ENCODE peak calls at places on chromosomes 12 and 14, in ten cellular contexts. One of them, this sample, is unnamed. For H3K4me1, the result is how much of the 10 kb centered on the place peaks cover.

GRCh38 chr12:122917508-122918227 is 21.7 kb upstream of the VPS37B start:
- DNase-seq in foreskin keratinocyte: peak
- DNase-seq in adrenal gland: peak
- DNase-seq in IMR-90: peak
- DNase-seq in heart right ventricle: peak
- DNase-seq in tibial nerve: no peak
- DNase-seq in CD4-positive, CD25-positive, alpha-beta regulatory T cell: no peak
- DNase-seq in mesenchymal stem cell: peak
- DNase-seq in Karpas-422: no peak
- DNase-seq in lower lobe of right lung: peak
- DNase-seq in this sample: no peak

GRCh38 chr12:15276088-15276698 is 46.1 kb upstream of the PTPRO start:
- DNase-seq in foreskin keratinocyte: peak
- DNase-seq in adrenal gland: peak
- DNase-seq in IMR-90: peak
- DNase-seq in heart right ventricle: peak
- DNase-seq in tibial nerve: no peak
- DNase-seq in CD4-positive, CD25-positive, alpha-beta regulatory T cell: no peak
- DNase-seq in mesenchymal stem cell: peak
- DNase-seq in Karpas-422: peak
- DNase-seq in lower lobe of right lung: no peak
- DNase-seq in this sample: no peak

GRCh38 chr14:104758981-104759975 is 6.3 kb downstream of the SIVA1 start:
- DNase-seq in foreskin keratinocyte: no peak
- DNase-seq in adrenal gland: no peak
- DNase-seq in IMR-90: no peak
- DNase-seq in heart right ventricle: no peak
- DNase-seq in tibial nerve: no peak
- DNase-seq in CD4-positive, CD25-positive, alpha-beta regulatory T cell: no peak
- DNase-seq in mesenchymal stem cell: no peak
- DNase-seq in Karpas-422: no peak
- DNase-seq in lower lobe of right lung: no peak
- DNase-seq in this sample: no peak

GRCh38 chr12:30450872-30451271 is 244.8 kb downstream of the IPO8 start:
- DNase-seq in foreskin keratinocyte: peak
- DNase-seq in adrenal gland: no peak
- DNase-seq in IMR-90: no peak
- DNase-seq in heart right ventricle: no peak
- DNase-seq in tibial nerve: no peak
- DNase-seq in CD4-positive, CD25-positive, alpha-beta regulatory T cell: no peak
- DNase-seq in mesenchymal stem cell: peak
- DNase-seq in Karpas-422: no peak
- DNase-seq in lower lobe of right lung: no peak
- DNase-seq in this sample: no peak

GRCh38 chr14:77980475-77981321 is 180.8 kb downstream of the ADCK1 start:
- DNase-seq in foreskin keratinocyte: peak
- DNase-seq in adrenal gland: peak
- DNase-seq in IMR-90: no peak
- DNase-seq in heart right ventricle: no peak
- DNase-seq in tibial nerve: no peak
- DNase-seq in CD4-positive, CD25-positive, alpha-beta regulatory T cell: no peak
- DNase-seq in mesenchymal stem cell: no peak
- DNase-seq in Karpas-422: no peak
- DNase-seq in lower lobe of right lung: peak
- DNase-seq in this sample: no peak

GRCh38 chr14:68694516-68695235 is 98.2 kb downstream of the ZFP36L1 start:
- DNase-seq in foreskin keratinocyte: peak
- DNase-seq in adrenal gland: no peak
- DNase-seq in IMR-90: peak
- DNase-seq in heart right ventricle: no peak
- DNase-seq in tibial nerve: no peak
- DNase-seq in CD4-positive, CD25-positive, alpha-beta regulatory T cell: no peak
- DNase-seq in mesenchymal stem cell: no peak
- DNase-seq in Karpas-422: no peak
- DNase-seq in lower lobe of right lung: no peak
- DNase-seq in this sample: no peak

GRCh38 chr14:72904840-72905561 is 11.1 kb upstream of the DPF3 start:
- DNase-seq in foreskin keratinocyte: peak
- DNase-seq in adrenal gland: peak
- DNase-seq in IMR-90: peak
- DNase-seq in heart right ventricle: peak
- DNase-seq in tibial nerve: peak
- DNase-seq in CD4-positive, CD25-positive, alpha-beta regulatory T cell: peak
- DNase-seq in mesenchymal stem cell: peak
- DNase-seq in Karpas-422: peak
- DNase-seq in lower lobe of right lung: peak
- DNase-seq in this sample: no peak

GRCh38 chr14:79369359-79370332 is 841.7 kb downstream of the DIO2 start:
- DNase-seq in foreskin keratinocyte: peak
- DNase-seq in adrenal gland: no peak
- DNase-seq in IMR-90: peak
- DNase-seq in heart right ventricle: no peak
- DNase-seq in tibial nerve: no peak
- DNase-seq in CD4-positive, CD25-positive, alpha-beta regulatory T cell: no peak
- DNase-seq in mesenchymal stem cell: peak
- DNase-seq in Karpas-422: no peak
- DNase-seq in lower lobe of right lung: no peak
- DNase-seq in this sample: no peak

GRCh38 chr12:89634508-89634907 is 74.1 kb downstream of the ATP2B1 start:
- DNase-seq in foreskin keratinocyte: no peak
- DNase-seq in adrenal gland: no peak
- DNase-seq in IMR-90: no peak
- DNase-seq in heart right ventricle: no peak
- DNase-seq in tibial nerve: no peak
- DNase-seq in CD4-positive, CD25-positive, alpha-beta regulatory T cell: no peak
- DNase-seq in mesenchymal stem cell: no peak
- DNase-seq in Karpas-422: no peak
- DNase-seq in lower lobe of right lung: no peak
- DNase-seq in this sample: no peak

GRCh38 chr12:104462931-104463339 is 6.2 kb downstream of the CHST11 start:
- DNase-seq in foreskin keratinocyte: no peak
- DNase-seq in adrenal gland: no peak
- DNase-seq in IMR-90: no peak
- DNase-seq in heart right ventricle: no peak
- DNase-seq in tibial nerve: no peak
- DNase-seq in CD4-positive, CD25-positive, alpha-beta regulatory T cell: peak
- DNase-seq in mesenchymal stem cell: peak
- DNase-seq in Karpas-422: no peak
- DNase-seq in lower lobe of right lung: no peak
- DNase-seq in this sample: no peak

GRCh38 chr12:13179159-13180074 is 17.1 kb upstream of the EMP1 start:
- DNase-seq in foreskin keratinocyte: peak
- DNase-seq in adrenal gland: peak
- DNase-seq in IMR-90: peak
- DNase-seq in heart right ventricle: no peak
- DNase-seq in tibial nerve: no peak
- DNase-seq in CD4-positive, CD25-positive, alpha-beta regulatory T cell: peak
- DNase-seq in mesenchymal stem cell: peak
- DNase-seq in Karpas-422: peak
- DNase-seq in lower lobe of right lung: peak
- DNase-seq in this sample: no peak

GRCh38 chr14:28609228-28609828 is 157.3 kb upstream of the FOXG1 start:
- DNase-seq in foreskin keratinocyte: peak
- DNase-seq in adrenal gland: peak
- DNase-seq in IMR-90: peak
- DNase-seq in heart right ventricle: peak
- DNase-seq in tibial nerve: peak
- DNase-seq in CD4-positive, CD25-positive, alpha-beta regulatory T cell: no peak
- DNase-seq in mesenchymal stem cell: peak
- DNase-seq in Karpas-422: peak
- DNase-seq in lower lobe of right lung: peak
- DNase-seq in this sample: no peak

GRCh38 chr12:87687362-87687761 is 341.8 kb downstream of the C12orf50 start:
- DNase-seq in foreskin keratinocyte: no peak
- DNase-seq in adrenal gland: peak
- DNase-seq in IMR-90: peak
- DNase-seq in heart right ventricle: no peak
- DNase-seq in tibial nerve: no peak
- DNase-seq in CD4-positive, CD25-positive, alpha-beta regulatory T cell: no peak
- DNase-seq in mesenchymal stem cell: peak
- DNase-seq in Karpas-422: no peak
- DNase-seq in lower lobe of right lung: no peak
- DNase-seq in this sample: no peak

GRCh38 chr14:68807148-68807600 is 14.3 kb upstream of the ZFP36L1 start:
- DNase-seq in foreskin keratinocyte: no peak
- DNase-seq in adrenal gland: peak
- DNase-seq in IMR-90: peak
- DNase-seq in heart right ventricle: peak
- DNase-seq in tibial nerve: no peak
- DNase-seq in CD4-positive, CD25-positive, alpha-beta regulatory T cell: no peak
- DNase-seq in mesenchymal stem cell: peak
- DNase-seq in Karpas-422: peak
- DNase-seq in lower lobe of right lung: peak
- DNase-seq in this sample: no peak

GRCh38 chr12:53193953-53194716 is 12.9 kb downstream of the ITGB7 start:
- DNase-seq in foreskin keratinocyte: no peak
- DNase-seq in adrenal gland: no peak
- DNase-seq in IMR-90: no peak
- DNase-seq in heart right ventricle: no peak
- DNase-seq in tibial nerve: no peak
- DNase-seq in CD4-positive, CD25-positive, alpha-beta regulatory T cell: no peak
- DNase-seq in mesenchymal stem cell: no peak
- DNase-seq in Karpas-422: no peak
- DNase-seq in lower lobe of right lung: no peak
- DNase-seq in this sample: no peak

DNA sequence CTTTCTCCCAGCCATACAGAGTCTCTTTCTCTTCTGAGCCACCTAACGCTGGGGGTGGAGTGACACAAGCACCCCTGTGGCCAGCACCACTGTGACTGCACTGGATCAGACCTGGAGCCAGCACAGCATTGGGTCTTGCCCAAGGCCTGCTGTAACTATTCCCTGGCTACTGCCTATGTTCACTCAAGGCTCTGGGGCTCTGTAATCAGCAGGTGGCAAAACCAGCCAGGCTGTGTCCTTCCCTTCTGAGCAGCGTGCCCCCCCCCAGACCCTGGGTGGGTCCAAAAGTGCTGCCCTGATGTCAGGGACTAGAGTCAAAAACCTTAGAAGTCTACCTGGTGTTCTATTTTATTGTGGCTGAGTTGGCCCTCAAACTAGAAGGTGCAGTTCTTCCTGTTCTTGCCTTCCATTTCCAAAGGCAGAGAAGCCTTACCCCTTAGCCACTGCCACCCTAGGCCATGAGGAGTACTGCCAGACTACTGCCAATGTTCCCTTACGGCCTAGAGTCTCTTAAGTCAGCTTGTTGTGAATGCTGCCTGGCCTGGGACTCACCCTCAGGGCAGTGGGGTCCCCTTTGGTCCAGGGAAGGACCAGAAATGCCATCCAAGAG is 49.9 kb downstream of the PELI2 start:
- DNase-seq in foreskin keratinocyte: no peak
- DNase-seq in adrenal gland: no peak
- DNase-seq in IMR-90: no peak
- DNase-seq in heart right ventricle: no peak
- DNase-seq in tibial nerve: no peak
- DNase-seq in CD4-positive, CD25-positive, alpha-beta regulatory T cell: no peak
- DNase-seq in mesenchymal stem cell: no peak
- DNase-seq in Karpas-422: no peak
- DNase-seq in lower lobe of right lung: no peak
- DNase-seq in this sample: no peak
- H3K4me1 ChIP-seq in foreskin keratinocyte: under half
- H3K4me1 ChIP-seq in adrenal gland: under half
- H3K4me1 ChIP-seq in IMR-90: under half
- H3K4me1 ChIP-seq in heart right ventricle: under half
- H3K4me1 ChIP-seq in tibial nerve: under half
- H3K4me1 ChIP-seq in CD4-positive, CD25-positive, alpha-beta regulatory T cell: under half
- H3K4me1 ChIP-seq in mesenchymal stem cell: under half
- H3K4me1 ChIP-seq in Karpas-422: under half
- H3K4me1 ChIP-seq in lower lobe of right lung: under half
- H3K4me1 ChIP-seq in this sample: under half

GRCh38 chr12:28781671-28782652 is 367.1 kb upstream of the FAR2 start:
- DNase-seq in foreskin keratinocyte: no peak
- DNase-seq in adrenal gland: no peak
- DNase-seq in IMR-90: no peak
- DNase-seq in heart right ventricle: peak
- DNase-seq in tibial nerve: no peak
- DNase-seq in CD4-positive, CD25-positive, alpha-beta regulatory T cell: no peak
- DNase-seq in mesenchymal stem cell: no peak
- DNase-seq in Karpas-422: no peak
- DNase-seq in lower lobe of right lung: no peak
- DNase-seq in this sample: no peak
- H3K27ac ChIP-seq in foreskin keratinocyte: no peak
- H3K27ac ChIP-seq in adrenal gland: no peak
- H3K27ac ChIP-seq in IMR-90: no peak
- H3K27ac ChIP-seq in heart right ventricle: no peak
- H3K27ac ChIP-seq in tibial nerve: no peak
- H3K27ac ChIP-seq in CD4-positive, CD25-positive, alpha-beta regulatory T cell: no peak
- H3K27ac ChIP-seq in mesenchymal stem cell: no peak
- H3K27ac ChIP-seq in Karpas-422: no peak
- H3K27ac ChIP-seq in lower lobe of right lung: peak
- H3K27ac ChIP-seq in this sample: no peak

GRCh38 chr12:64205542-64205941 is 16.6 kb downstream of the KICS2 start:
- DNase-seq in foreskin keratinocyte: no peak
- DNase-seq in adrenal gland: no peak
- DNase-seq in IMR-90: no peak
- DNase-seq in heart right ventricle: no peak
- DNase-seq in tibial nerve: no peak
- DNase-seq in CD4-positive, CD25-positive, alpha-beta regulatory T cell: no peak
- DNase-seq in mesenchymal stem cell: no peak
- DNase-seq in Karpas-422: no peak
- DNase-seq in lower lobe of right lung: no peak
- DNase-seq in this sample: no peak

GRCh38 chr12:64207453-64207852 is 14.6 kb downstream of the KICS2 start:
- DNase-seq in foreskin keratinocyte: no peak
- DNase-seq in adrenal gland: no peak
- DNase-seq in IMR-90: no peak
- DNase-seq in heart right ventricle: no peak
- DNase-seq in tibial nerve: no peak
- DNase-seq in CD4-positive, CD25-positive, alpha-beta regulatory T cell: no peak
- DNase-seq in mesenchymal stem cell: no peak
- DNase-seq in Karpas-422: no peak
- DNase-seq in lower lobe of right lung: no peak
- DNase-seq in this sample: no peak

GRCh38 chr12:64203775-64204174 is 18.3 kb downstream of the KICS2 start:
- DNase-seq in foreskin keratinocyte: no peak
- DNase-seq in adrenal gland: no peak
- DNase-seq in IMR-90: no peak
- DNase-seq in heart right ventricle: no peak
- DNase-seq in tibial nerve: no peak
- DNase-seq in CD4-positive, CD25-positive, alpha-beta regulatory T cell: no peak
- DNase-seq in mesenchymal stem cell: no peak
- DNase-seq in Karpas-422: no peak
- DNase-seq in lower lobe of right lung: no peak
- DNase-seq in this sample: no peak

GRCh38 chr12:64203036-64203435 is 19.1 kb downstream of the KICS2 start:
- DNase-seq in foreskin keratinocyte: no peak
- DNase-seq in adrenal gland: no peak
- DNase-seq in IMR-90: no peak
- DNase-seq in heart right ventricle: no peak
- DNase-seq in tibial nerve: no peak
- DNase-seq in CD4-positive, CD25-positive, alpha-beta regulatory T cell: no peak
- DNase-seq in mesenchymal stem cell: no peak
- DNase-seq in Karpas-422: no peak
- DNase-seq in lower lobe of right lung: no peak
- DNase-seq in this sample: no peak
- H3K4me1 ChIP-seq in foreskin keratinocyte: under half
- H3K4me1 ChIP-seq in adrenal gland: under half
- H3K4me1 ChIP-seq in IMR-90: under half
- H3K4me1 ChIP-seq in heart right ventricle: under half
- H3K4me1 ChIP-seq in tibial nerve: under half
- H3K4me1 ChIP-seq in CD4-positive, CD25-positive, alpha-beta regulatory T cell: under half
- H3K4me1 ChIP-seq in mesenchymal stem cell: under half
- H3K4me1 ChIP-seq in Karpas-422: under half
- H3K4me1 ChIP-seq in lower lobe of right lung: under half
- H3K4me1 ChIP-seq in this sample: under half

GRCh38 chr14:90922141-90922540 is 105.9 kb upstream of the TTC7B start:
- DNase-seq in foreskin keratinocyte: no peak
- DNase-seq in adrenal gland: no peak
- DNase-seq in IMR-90: no peak
- DNase-seq in heart right ventricle: no peak
- DNase-seq in tibial nerve: no peak
- DNase-seq in CD4-positive, CD25-positive, alpha-beta regulatory T cell: no peak
- DNase-seq in mesenchymal stem cell: no peak
- DNase-seq in Karpas-422: no peak
- DNase-seq in lower lobe of right lung: no peak
- DNase-seq in this sample: no peak
- H3K27ac ChIP-seq in foreskin keratinocyte: no peak
- H3K27ac ChIP-seq in adrenal gland: no peak
- H3K27ac ChIP-seq in IMR-90: no peak
- H3K27ac ChIP-seq in heart right ventricle: no peak
- H3K27ac ChIP-seq in tibial nerve: no peak
- H3K27ac ChIP-seq in CD4-positive, CD25-positive, alpha-beta regulatory T cell: no peak
- H3K27ac ChIP-seq in mesenchymal stem cell: no peak
- H3K27ac ChIP-seq in Karpas-422: no peak
- H3K27ac ChIP-seq in lower lobe of right lung: no peak
- H3K27ac ChIP-seq in this sample: no peak

This sample was measured in thoracic aorta.